ENCODE peak calls at places on chromosomes 3 and 15, in nine cellular contexts. One of them, this sample, is unnamed.

GRCh38 chr15:77898811-77899730 is 178.4 kb downstream of the TBC1D2B start:
- DNase-seq in A172: no peak
- DNase-seq in SK-N-SH: no peak
- DNase-seq in A549: no peak
- DNase-seq in thoracic aorta: no peak
- DNase-seq in NCI-H2029 treated with DMSO at 0.1 percent for 48 hours: no peak
- DNase-seq in CD8-positive, alpha-beta T cell: no peak
- DNase-seq in aorta: no peak
- DNase-seq in endothelial cell of umbilical vein: no peak
- DNase-seq in this sample: no peak

GRCh38 chr15:70354260-70354894 is 256.7 kb upstream of the TLE3 start:
- DNase-seq in A549: no peak
- DNase-seq in CD8-positive, alpha-beta T cell: no peak
- DNase-seq in NCI-H2029 treated with DMSO at 0.1 percent for 48 hours: no peak
- DNase-seq in endothelial cell of umbilical vein: no peak
- DNase-seq in A172: no peak
- DNase-seq in aorta: peak; percentile 26
- DNase-seq in thoracic aorta: no peak
- DNase-seq in SK-N-SH: no peak
- DNase-seq in this sample: no peak

GRCh38 chr15:88663216-88663615 is 24.4 kb downstream of the ISG20 start:
- DNase-seq in SK-N-SH: no peak
- DNase-seq in aorta: peak; percentile 75
- DNase-seq in NCI-H2029 treated with DMSO at 0.1 percent for 48 hours: no peak
- DNase-seq in CD8-positive, alpha-beta T cell: no peak
- DNase-seq in endothelial cell of umbilical vein: no peak
- DNase-seq in thoracic aorta: no peak
- DNase-seq in A549: no peak
- DNase-seq in A172: no peak
- DNase-seq in this sample: no peak

GRCh38 chr15:64019764-64020163 is 26.5 kb downstream of the DAPK2 start:
- DNase-seq in A172: no peak
- DNase-seq in thoracic aorta: no peak
- DNase-seq in A549: no peak
- DNase-seq in aorta: no peak
- DNase-seq in SK-N-SH: no peak
- DNase-seq in endothelial cell of umbilical vein: peak; percentile 26
- DNase-seq in CD8-positive, alpha-beta T cell: no peak
- DNase-seq in NCI-H2029 treated with DMSO at 0.1 percent for 48 hours: peak; percentile 51
- DNase-seq in this sample: no peak

GRCh38 chr3:40043444-40043755 is 234.0 kb downstream of the MYRIP start:
- DNase-seq in A172: peak; percentile 5
- DNase-seq in thoracic aorta: no peak
- DNase-seq in endothelial cell of umbilical vein: peak; percentile 85
- DNase-seq in aorta: no peak
- DNase-seq in CD8-positive, alpha-beta T cell: no peak
- DNase-seq in A549: no peak
- DNase-seq in SK-N-SH: peak; percentile 50
- DNase-seq in NCI-H2029 treated with DMSO at 0.1 percent for 48 hours: peak; percentile 34
- DNase-seq in this sample: no peak

GRCh38 chr3:40979962-40980361 is 219.3 kb upstream of the CTNNB1 start:
- DNase-seq in A549: no peak
- DNase-seq in CD8-positive, alpha-beta T cell: no peak
- DNase-seq in endothelial cell of umbilical vein: no peak
- DNase-seq in aorta: no peak
- DNase-seq in thoracic aorta: no peak
- DNase-seq in NCI-H2029 treated with DMSO at 0.1 percent for 48 hours: no peak
- DNase-seq in A172: no peak
- DNase-seq in SK-N-SH: no peak
- DNase-seq in this sample: no peak

GRCh38 chr15:70530906-70531305 is 232.5 kb downstream of the UACA start:
- DNase-seq in A172: no peak
- DNase-seq in thoracic aorta: no peak
- DNase-seq in SK-N-SH: no peak
- DNase-seq in endothelial cell of umbilical vein: no peak
- DNase-seq in A549: no peak
- DNase-seq in aorta: no peak
- DNase-seq in NCI-H2029 treated with DMSO at 0.1 percent for 48 hours: no peak
- DNase-seq in CD8-positive, alpha-beta T cell: peak; percentile 9
- DNase-seq in this sample: no peak

GRCh38 chr3:151426337-151426648 is 34.6 kb downstream of the IGSF10 start:
- DNase-seq in thoracic aorta: no peak
- DNase-seq in endothelial cell of umbilical vein: no peak
- DNase-seq in aorta: no peak
- DNase-seq in A549: peak; percentile 14
- DNase-seq in CD8-positive, alpha-beta T cell: no peak
- DNase-seq in SK-N-SH: no peak
- DNase-seq in NCI-H2029 treated with DMSO at 0.1 percent for 48 hours: no peak
- DNase-seq in A172: no peak
- DNase-seq in this sample: no peak

GRCh38 chr3:196639517-196640500 is at the start of gene NRROS:
- DNase-seq in aorta: peak; percentile 83
- DNase-seq in thoracic aorta: no peak
- DNase-seq in A172: no peak
- DNase-seq in A549: no peak
- DNase-seq in CD8-positive, alpha-beta T cell: peak; percentile 63
- DNase-seq in NCI-H2029 treated with DMSO at 0.1 percent for 48 hours: no peak
- DNase-seq in SK-N-SH: peak; percentile 72
- DNase-seq in endothelial cell of umbilical vein: peak; percentile 55
- DNase-seq in this sample: peak; percentile 77

GRCh38 chr3:98692787-98693473 is 70.2 kb upstream of the ST3GAL6 start:
- DNase-seq in CD8-positive, alpha-beta T cell: no peak
- DNase-seq in SK-N-SH: no peak
- DNase-seq in A549: no peak
- DNase-seq in NCI-H2029 treated with DMSO at 0.1 percent for 48 hours: no peak
- DNase-seq in A172: no peak
- DNase-seq in aorta: no peak
- DNase-seq in endothelial cell of umbilical vein: peak; percentile 73
- DNase-seq in thoracic aorta: no peak
- DNase-seq in this sample: no peak

GRCh38 chr3:100709840-100710235 is 544 bp downstream of the TFG start:
- DNase-seq in endothelial cell of umbilical vein: no peak
- DNase-seq in CD8-positive, alpha-beta T cell: peak; percentile 39
- DNase-seq in SK-N-SH: peak; percentile 84
- DNase-seq in A549: peak; percentile 21
- DNase-seq in thoracic aorta: no peak
- DNase-seq in aorta: peak; percentile 58
- DNase-seq in A172: no peak
- DNase-seq in NCI-H2029 treated with DMSO at 0.1 percent for 48 hours: no peak
- DNase-seq in this sample: peak; percentile 43

GRCh38 chr15:82146990-82147461 is 101.2 kb upstream of the MEX3B start:
- DNase-seq in CD8-positive, alpha-beta T cell: no peak
- DNase-seq in aorta: no peak
- DNase-seq in thoracic aorta: no peak
- DNase-seq in A549: peak; percentile 61
- DNase-seq in SK-N-SH: no peak
- DNase-seq in endothelial cell of umbilical vein: peak; percentile 93
- DNase-seq in A172: peak; percentile 94
- DNase-seq in NCI-H2029 treated with DMSO at 0.1 percent for 48 hours: no peak
- DNase-seq in this sample: no peak

GRCh38 chr15:70164156-70164900 is 66.6 kb upstream of the TLE3 start:
- DNase-seq in A549: no peak
- DNase-seq in NCI-H2029 treated with DMSO at 0.1 percent for 48 hours: no peak
- DNase-seq in thoracic aorta: no peak
- DNase-seq in endothelial cell of umbilical vein: no peak
- DNase-seq in SK-N-SH: no peak
- DNase-seq in aorta: no peak
- DNase-seq in CD8-positive, alpha-beta T cell: no peak
- DNase-seq in A172: no peak
- DNase-seq in this sample: no peak

GRCh38 chr3:155270063-155270462 is 23.4 kb downstream of the STRIT1 start:
- DNase-seq in aorta: no peak
- DNase-seq in NCI-H2029 treated with DMSO at 0.1 percent for 48 hours: no peak
- DNase-seq in CD8-positive, alpha-beta T cell: no peak
- DNase-seq in A172: no peak
- DNase-seq in thoracic aorta: no peak
- DNase-seq in A549: no peak
- DNase-seq in endothelial cell of umbilical vein: no peak
- DNase-seq in SK-N-SH: no peak
- DNase-seq in this sample: no peak

GRCh38 chr3:190566043-190566933 is 52.4 kb downstream of the IL1RAP start:
- DNase-seq in aorta: peak; percentile 95
- DNase-seq in SK-N-SH: peak; percentile 6
- DNase-seq in thoracic aorta: peak; percentile 85
- DNase-seq in NCI-H2029 treated with DMSO at 0.1 percent for 48 hours: no peak
- DNase-seq in A172: peak; percentile 100
- DNase-seq in CD8-positive, alpha-beta T cell: no peak
- DNase-seq in A549: peak; percentile 62
- DNase-seq in endothelial cell of umbilical vein: peak; percentile 99
- DNase-seq in this sample: peak; percentile 94

GRCh38 chr3:40129981-40130380 is 179.5 kb upstream of the EIF1B start:
- DNase-seq in CD8-positive, alpha-beta T cell: no peak
- DNase-seq in A172: no peak
- DNase-seq in SK-N-SH: no peak
- DNase-seq in endothelial cell of umbilical vein: no peak
- DNase-seq in aorta: no peak
- DNase-seq in A549: no peak
- DNase-seq in thoracic aorta: no peak
- DNase-seq in NCI-H2029 treated with DMSO at 0.1 percent for 48 hours: no peak
- DNase-seq in this sample: no peak

GRCh38 chr15:57566840-57567239 is 24.9 kb upstream of the MYZAP start:
- DNase-seq in SK-N-SH: no peak
- DNase-seq in thoracic aorta: no peak
- DNase-seq in CD8-positive, alpha-beta T cell: no peak
- DNase-seq in A172: peak; percentile 31
- DNase-seq in A549: no peak
- DNase-seq in NCI-H2029 treated with DMSO at 0.1 percent for 48 hours: no peak
- DNase-seq in endothelial cell of umbilical vein: peak; percentile 93
- DNase-seq in aorta: no peak
- DNase-seq in this sample: no peak

GRCh38 chr3:150362515-150363302 is 45.4 kb upstream of the TSC22D2 start:
- DNase-seq in SK-N-SH: no peak
- DNase-seq in thoracic aorta: no peak
- DNase-seq in NCI-H2029 treated with DMSO at 0.1 percent for 48 hours: no peak
- DNase-seq in A172: no peak
- DNase-seq in endothelial cell of umbilical vein: no peak
- DNase-seq in aorta: no peak
- DNase-seq in CD8-positive, alpha-beta T cell: no peak
- DNase-seq in A549: no peak
- DNase-seq in this sample: no peak